ENCODE peak calls at places on chromosomes 4 and X, in six cellular contexts. One of them, this sample, is unnamed. For H3K4me1, the result is how much of the 10 kb centered on the place peaks cover.

GRCh38 chr4:121070274-121070673 is 2.1 kb downstream of the NDNF start:
- DNase-seq in SK-N-SH: no peak
- DNase-seq in HepG2: no peak
- DNase-seq in GM12878: no peak
- DNase-seq in K562: no peak
- DNase-seq in H1: peak
- DNase-seq in this sample: no peak

GRCh38 chr4:186761281-186761897 is 37.7 kb upstream of the FAT1 start:
- DNase-seq in SK-N-SH: no peak
- DNase-seq in HepG2: no peak
- DNase-seq in GM12878: no peak
- DNase-seq in K562: no peak
- DNase-seq in H1: no peak
- DNase-seq in this sample: no peak

GRCh38 chrX:75547783-75548182 is 24.9 kb upstream of the ZDHHC15 start:
- DNase-seq in SK-N-SH: no peak
- DNase-seq in HepG2: no peak
- DNase-seq in GM12878: no peak
- DNase-seq in K562: no peak
- DNase-seq in H1: no peak
- DNase-seq in this sample: no peak

GRCh38 chr4:139243448-139244365 is 36.3 kb downstream of the MGARP start:
- DNase-seq in SK-N-SH: no peak
- DNase-seq in HepG2: peak
- DNase-seq in GM12878: no peak
- DNase-seq in K562: no peak
- DNase-seq in H1: no peak
- DNase-seq in this sample: no peak

GRCh38 chrX:41475611-41476241 is 28.6 kb downstream of the NYX start:
- DNase-seq in SK-N-SH: no peak
- DNase-seq in HepG2: peak
- DNase-seq in GM12878: no peak
- DNase-seq in K562: no peak
- DNase-seq in H1: peak
- DNase-seq in this sample: no peak

GRCh38 chrX:47749185-47749967 is 87.3 kb upstream of the ZNF81 start:
- DNase-seq in SK-N-SH: no peak
- DNase-seq in HepG2: no peak
- DNase-seq in GM12878: no peak
- DNase-seq in K562: no peak
- DNase-seq in H1: no peak
- DNase-seq in this sample: no peak

GRCh38 chrX:129478516-129478915 is 44.8 kb downstream of the SMARCA1 start:
- DNase-seq in SK-N-SH: no peak
- DNase-seq in HepG2: no peak
- DNase-seq in GM12878: no peak
- DNase-seq in K562: no peak
- DNase-seq in H1: no peak
- DNase-seq in this sample: no peak

GRCh38 chrX:108313662-108314061 is 124.6 kb downstream of the COL4A6 start:
- DNase-seq in SK-N-SH: no peak
- DNase-seq in HepG2: no peak
- DNase-seq in GM12878: no peak
- DNase-seq in K562: no peak
- DNase-seq in H1: no peak
- DNase-seq in this sample: no peak

GRCh38 chr4:98673978-98674377 is 15.6 kb upstream of the TSPAN5 start:
- DNase-seq in SK-N-SH: no peak
- DNase-seq in HepG2: no peak
- DNase-seq in GM12878: no peak
- DNase-seq in K562: no peak
- DNase-seq in H1: no peak
- DNase-seq in this sample: no peak

GRCh38 chrX:150465856-150466775 is 102.3 kb upstream of the MTM1 start:
- DNase-seq in SK-N-SH: no peak
- DNase-seq in HepG2: no peak
- DNase-seq in GM12878: no peak
- DNase-seq in K562: no peak
- DNase-seq in H1: no peak
- DNase-seq in this sample: no peak

GRCh38 chrX:148867596-148867995 is 367.2 kb downstream of the AFF2 start:
- DNase-seq in SK-N-SH: no peak
- DNase-seq in HepG2: no peak
- DNase-seq in GM12878: no peak
- DNase-seq in K562: no peak
- DNase-seq in H1: no peak
- DNase-seq in this sample: no peak

GRCh38 chr4:15855804-15856475 is 77.8 kb downstream of the CD38 start:
- DNase-seq in SK-N-SH: no peak
- DNase-seq in HepG2: no peak
- DNase-seq in GM12878: no peak
- DNase-seq in K562: no peak
- DNase-seq in H1: no peak
- DNase-seq in this sample: no peak

GRCh38 chr4:57854748-57855147 is 744.6 kb upstream of the IGFBP7 start:
- DNase-seq in SK-N-SH: no peak
- DNase-seq in HepG2: no peak
- DNase-seq in GM12878: no peak
- DNase-seq in K562: no peak
- DNase-seq in H1: no peak
- DNase-seq in this sample: no peak

GRCh38 chr4:124710253-124710849 is 2.2 kb downstream of the ANKRD50 start:
- DNase-seq in SK-N-SH: no peak
- DNase-seq in HepG2: no peak
- DNase-seq in GM12878: no peak
- DNase-seq in K562: no peak
- DNase-seq in H1: no peak
- DNase-seq in this sample: no peak

GRCh38 chr4:166293551-166293950 is 420.5 kb downstream of the TLL1 start:
- DNase-seq in SK-N-SH: no peak
- DNase-seq in HepG2: no peak
- DNase-seq in GM12878: no peak
- DNase-seq in K562: no peak
- DNase-seq in H1: no peak
- DNase-seq in this sample: no peak

GRCh38 chr4:123409301-123409700 is 12.7 kb downstream of the SPRY1 start:
- DNase-seq in SK-N-SH: no peak
- DNase-seq in HepG2: no peak
- DNase-seq in GM12878: no peak
- DNase-seq in K562: no peak
- DNase-seq in H1: no peak
- DNase-seq in this sample: no peak

GRCh38 chr4:27861381-27861787 is 1000.7 kb downstream of the STIM2 start:
- DNase-seq in SK-N-SH: peak
- DNase-seq in HepG2: peak
- DNase-seq in GM12878: no peak
- DNase-seq in K562: no peak
- DNase-seq in H1: peak
- DNase-seq in this sample: peak

DNA sequence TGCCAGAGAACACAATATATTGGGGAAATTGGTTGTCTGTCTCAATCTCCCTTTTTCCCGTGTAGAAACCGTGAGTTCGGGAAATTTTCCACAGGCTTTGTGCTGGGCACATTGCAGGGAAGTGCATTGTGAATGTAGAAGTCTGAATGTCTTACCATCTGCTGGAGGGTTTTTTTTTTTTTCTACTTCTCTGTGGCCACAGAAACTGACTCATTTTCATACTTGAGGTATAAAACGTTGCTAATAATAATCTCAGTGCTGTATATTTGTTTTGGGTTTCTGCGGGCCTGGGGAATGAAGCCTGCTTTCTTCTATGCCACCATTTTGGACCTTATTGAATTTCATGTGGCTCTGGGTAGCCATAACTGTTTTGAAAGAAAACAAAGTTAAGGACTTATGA is 1001.2 kb downstream of the STIM2 start:
- DNase-seq in SK-N-SH: no peak
- DNase-seq in HepG2: no peak
- DNase-seq in GM12878: no peak
- DNase-seq in K562: no peak
- DNase-seq in H1: no peak
- DNase-seq in this sample: no peak
- H3K4me1 ChIP-seq in SK-N-SH: under half
- H3K4me1 ChIP-seq in HepG2: under half
- H3K4me1 ChIP-seq in GM12878: under half
- H3K4me1 ChIP-seq in K562: under half
- H3K4me1 ChIP-seq in H1: under half
- H3K4me1 ChIP-seq in this sample: under half

GRCh38 chr4:60189286-60189685 is 1010.8 kb upstream of the ADGRL3 start:
- DNase-seq in SK-N-SH: no peak
- DNase-seq in HepG2: no peak
- DNase-seq in GM12878: no peak
- DNase-seq in K562: no peak
- DNase-seq in H1: no peak
- DNase-seq in this sample: no peak

GRCh38 chr4:60201052-60201673 is 999.0 kb upstream of the ADGRL3 start:
- DNase-seq in SK-N-SH: peak
- DNase-seq in HepG2: peak
- DNase-seq in GM12878: no peak
- DNase-seq in K562: peak
- DNase-seq in H1: peak
- DNase-seq in this sample: peak

GRCh38 chr4:60194214-60194613 is 1005.9 kb upstream of the ADGRL3 start:
- DNase-seq in SK-N-SH: no peak
- DNase-seq in HepG2: no peak
- DNase-seq in GM12878: no peak
- DNase-seq in K562: no peak
- DNase-seq in H1: no peak
- DNase-seq in this sample: no peak

DNA sequence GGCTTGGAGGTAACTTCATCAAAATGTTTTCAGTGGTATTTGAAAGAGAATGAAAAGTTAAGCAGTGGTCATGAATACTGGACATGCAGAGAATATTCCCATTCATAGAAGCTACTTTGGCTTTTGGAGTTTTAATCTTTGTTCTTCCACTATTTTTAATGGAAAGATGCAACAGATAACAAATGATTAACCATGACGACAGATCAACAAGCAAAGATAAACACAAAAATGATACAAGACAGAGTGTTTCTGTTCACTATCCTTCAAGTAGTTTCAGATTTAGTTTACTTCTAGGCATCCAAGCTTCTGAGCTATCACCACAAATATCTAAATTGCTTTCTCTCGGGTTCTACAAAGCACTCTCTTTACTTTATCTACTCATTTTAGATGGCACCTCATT is 1004.9 kb upstream of the ADGRL3 start:
- DNase-seq in SK-N-SH: no peak
- DNase-seq in HepG2: no peak
- DNase-seq in GM12878: no peak
- DNase-seq in K562: no peak
- DNase-seq in H1: no peak
- DNase-seq in this sample: no peak
- TF ChIP-seq JUND in SK-N-SH: no peak
- TF ChIP-seq JUND in HepG2: no peak
- TF ChIP-seq JUND in GM12878: no peak
- TF ChIP-seq JUND in K562: no peak
- TF ChIP-seq JUND in H1: no peak
- TF ChIP-seq JUND in this sample: no peak

GRCh38 chrX:71650333-71650969 is 16.9 kb upstream of the LOC101059915 start:
- DNase-seq in SK-N-SH: no peak
- DNase-seq in HepG2: peak
- DNase-seq in GM12878: no peak
- DNase-seq in K562: no peak
- DNase-seq in H1: no peak
- DNase-seq in this sample: no peak

GRCh38 chrX:71653344-71653743 is 14.0 kb upstream of the LOC101059915 start:
- DNase-seq in SK-N-SH: no peak
- DNase-seq in HepG2: no peak
- DNase-seq in GM12878: no peak
- DNase-seq in K562: no peak
- DNase-seq in H1: no peak
- DNase-seq in this sample: no peak

GRCh38 chrX:71657267-71657666 is 10.1 kb upstream of the LOC101059915 start:
- DNase-seq in SK-N-SH: no peak
- DNase-seq in HepG2: no peak
- DNase-seq in GM12878: no peak
- DNase-seq in K562: no peak
- DNase-seq in H1: no peak
- DNase-seq in this sample: no peak

GRCh38 chrX:71652405-71652804 is 14.9 kb upstream of the LOC101059915 start:
- DNase-seq in SK-N-SH: peak
- DNase-seq in HepG2: peak
- DNase-seq in GM12878: no peak
- DNase-seq in K562: peak
- DNase-seq in H1: peak
- DNase-seq in this sample: peak
- TF ChIP-seq SIN3A in SK-N-SH: no peak
- TF ChIP-seq SIN3A in HepG2: no peak
- TF ChIP-seq SIN3A in GM12878: no peak
- TF ChIP-seq SIN3A in K562: no peak
- TF ChIP-seq SIN3A in H1: no peak
- TF ChIP-seq SIN3A in this sample: no peak

DNA sequence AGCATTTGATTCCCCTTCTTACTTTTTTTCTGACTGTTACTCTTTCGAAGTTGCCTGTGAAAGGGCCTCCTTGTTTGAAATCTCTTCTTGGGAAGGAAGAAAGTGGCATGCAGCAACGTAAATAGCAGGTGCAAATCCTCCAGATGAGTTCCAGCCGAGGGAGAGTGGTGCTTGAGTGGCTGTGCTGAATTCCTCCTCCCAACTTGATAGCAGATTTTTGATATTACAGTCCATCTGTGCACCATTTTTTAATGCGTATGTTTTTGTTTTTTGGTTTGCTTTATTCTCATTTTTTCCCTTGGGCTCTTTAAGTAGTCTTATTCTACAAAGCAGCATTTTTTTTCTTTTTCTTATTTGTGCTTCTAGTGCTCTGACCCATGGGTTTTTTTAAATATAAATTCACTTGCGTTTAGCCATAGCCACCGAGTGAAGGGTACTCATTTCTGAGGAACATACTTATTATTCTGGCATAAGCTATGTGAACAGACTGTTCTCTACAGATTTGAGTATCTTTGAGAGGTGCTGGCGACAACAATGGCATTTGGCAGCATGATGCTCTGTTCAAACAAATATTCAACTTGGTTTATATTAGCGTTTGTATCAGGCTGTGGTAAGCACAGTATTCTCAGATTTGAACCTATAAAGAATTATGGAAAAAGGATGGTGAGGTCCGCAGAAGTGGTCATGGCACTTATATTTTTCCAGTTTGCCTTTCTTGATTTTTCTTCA is 108.9 kb upstream of the LIMCH1 start:
- DNase-seq in SK-N-SH: no peak
- DNase-seq in HepG2: no peak
- DNase-seq in GM12878: no peak
- DNase-seq in K562: no peak
- DNase-seq in H1: no peak
- DNase-seq in this sample: no peak
- H3K4me1 ChIP-seq in SK-N-SH: under half
- H3K4me1 ChIP-seq in HepG2: under half
- H3K4me1 ChIP-seq in GM12878: under half
- H3K4me1 ChIP-seq in K562: under half
- H3K4me1 ChIP-seq in H1: under half
- H3K4me1 ChIP-seq in this sample: under half

DNA sequence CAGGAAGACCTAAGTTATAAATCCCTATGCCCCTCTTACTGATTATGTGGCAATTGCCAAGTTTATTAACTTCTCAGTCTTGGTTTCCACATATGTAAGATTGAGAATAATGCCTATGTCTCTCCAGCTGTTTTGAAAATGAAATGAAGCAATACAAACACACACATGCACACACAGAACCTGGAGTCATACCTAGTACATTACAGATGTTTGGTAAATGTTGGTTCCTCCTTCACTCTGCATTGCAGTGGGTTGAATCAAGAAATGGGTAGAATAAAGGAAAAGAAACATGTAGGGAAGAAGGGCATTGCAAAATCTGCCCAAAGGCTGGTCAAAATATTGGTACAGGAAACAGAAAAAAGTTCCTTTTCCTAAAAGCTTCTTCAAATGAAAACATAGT is 309.9 kb upstream of the EMCN start:
- DNase-seq in SK-N-SH: no peak
- DNase-seq in HepG2: no peak
- DNase-seq in GM12878: no peak
- DNase-seq in K562: no peak
- DNase-seq in H1: no peak
- DNase-seq in this sample: no peak
- TF ChIP-seq JUND in SK-N-SH: no peak
- TF ChIP-seq JUND in HepG2: no peak
- TF ChIP-seq JUND in GM12878: no peak
- TF ChIP-seq JUND in K562: no peak
- TF ChIP-seq JUND in H1: no peak
- TF ChIP-seq JUND in this sample: no peak

This sample was measured in HCT116.